ENCODE peak calls at places on chromosomes 11 and 22, in four cellular contexts. One of them, this sample, is unnamed.

GRCh38 chr11:45671246-45672171 is 6.1 kb upstream of the CHST1 start:
- DNase-seq in dorsolateral prefrontal cortex: peak; percentile 59
- DNase-seq in GM10248: no peak
- DNase-seq in Calu3: peak; percentile 75
- DNase-seq in this sample: no peak

GRCh38 chr22:29712119-29712518 is 7.7 kb upstream of the CABP7 start:
- DNase-seq in dorsolateral prefrontal cortex: no peak
- DNase-seq in GM10248: no peak
- DNase-seq in Calu3: no peak
- DNase-seq in this sample: no peak

GRCh38 chr11:28877366-28877765 is 769.2 kb downstream of the METTL15 start:
- DNase-seq in dorsolateral prefrontal cortex: no peak
- DNase-seq in GM10248: no peak
- DNase-seq in Calu3: no peak
- DNase-seq in this sample: no peak

GRCh38 chr11:64123102-64123434 is 42.8 kb downstream of the MACROD1 start:
- DNase-seq in dorsolateral prefrontal cortex: no peak
- DNase-seq in GM10248: no peak
- DNase-seq in Calu3: no peak
- DNase-seq in this sample: no peak

GRCh38 chr22:32986773-32987050 is 71.5 kb downstream of the SYN3 start:
- DNase-seq in dorsolateral prefrontal cortex: no peak
- DNase-seq in GM10248: no peak
- DNase-seq in Calu3: no peak
- DNase-seq in this sample: no peak

GRCh38 chr11:86058360-86058759 is 10.5 kb downstream of the PICALM start:
- DNase-seq in dorsolateral prefrontal cortex: no peak
- DNase-seq in GM10248: no peak
- DNase-seq in Calu3: no peak
- DNase-seq in this sample: no peak

GRCh38 chr22:47775191-47775590 is 1012.7 kb downstream of the TBC1D22A start:
- DNase-seq in dorsolateral prefrontal cortex: no peak
- DNase-seq in GM10248: no peak
- DNase-seq in Calu3: no peak
- DNase-seq in this sample: no peak

GRCh38 chr11:33507967-33508366 is 192.7 kb downstream of the C11orf91 start:
- DNase-seq in dorsolateral prefrontal cortex: no peak
- DNase-seq in GM10248: no peak
- DNase-seq in Calu3: peak; percentile 6
- DNase-seq in this sample: no peak

GRCh38 chr11:86067230-86068137 is 1.4 kb downstream of the PICALM start:
- DNase-seq in dorsolateral prefrontal cortex: no peak
- DNase-seq in GM10248: no peak
- DNase-seq in Calu3: no peak
- DNase-seq in this sample: no peak

GRCh38 chr11:95584180-95584579 is 205.4 kb downstream of the FAM76B start:
- DNase-seq in dorsolateral prefrontal cortex: no peak
- DNase-seq in GM10248: no peak
- DNase-seq in Calu3: no peak
- DNase-seq in this sample: no peak

GRCh38 chr11:12502950-12503579 is 125.7 kb downstream of the PARVA start:
- DNase-seq in dorsolateral prefrontal cortex: no peak
- DNase-seq in GM10248: no peak
- DNase-seq in Calu3: no peak
- DNase-seq in this sample: no peak

GRCh38 chr11:46534713-46535112 is 59.1 kb downstream of the AMBRA1 start:
- DNase-seq in dorsolateral prefrontal cortex: no peak
- DNase-seq in GM10248: no peak
- DNase-seq in Calu3: no peak
- DNase-seq in this sample: no peak

GRCh38 chr11:12235549-12235944 is 125.2 kb downstream of the MICAL2 start:
- DNase-seq in dorsolateral prefrontal cortex: no peak
- DNase-seq in GM10248: no peak
- DNase-seq in Calu3: no peak
- DNase-seq in this sample: no peak

GRCh38 chr22:38240734-38241252 is 32.0 kb downstream of the TMEM184B start:
- DNase-seq in dorsolateral prefrontal cortex: no peak
- DNase-seq in GM10248: no peak
- DNase-seq in Calu3: peak; percentile 74
- DNase-seq in this sample: no peak

GRCh38 chr22:50184004-50184461 is 1.7 kb upstream of the TRABD start:
- DNase-seq in dorsolateral prefrontal cortex: no peak
- DNase-seq in GM10248: no peak
- DNase-seq in Calu3: peak; percentile 68
- DNase-seq in this sample: no peak

GRCh38 chr11:115503083-115503885 is 931 bp downstream of the CADM1 start:
- DNase-seq in dorsolateral prefrontal cortex: peak; percentile 68
- DNase-seq in GM10248: peak; percentile 46
- DNase-seq in Calu3: peak; percentile 5
- DNase-seq in this sample: no peak

GRCh38 chr11:69253028-69253427 is 40.9 kb upstream of the MYEOV start:
- DNase-seq in dorsolateral prefrontal cortex: no peak
- DNase-seq in GM10248: no peak
- DNase-seq in Calu3: peak; percentile 29
- DNase-seq in this sample: no peak

GRCh38 chr22:46465793-46466192 is 71.6 kb downstream of the CELSR1 start:
- DNase-seq in dorsolateral prefrontal cortex: no peak
- DNase-seq in GM10248: no peak
- DNase-seq in Calu3: no peak
- DNase-seq in this sample: no peak

GRCh38 chr11:40252236-40252635 is 1207.2 kb downstream of the LRRC4C start:
- DNase-seq in dorsolateral prefrontal cortex: no peak
- DNase-seq in GM10248: no peak
- DNase-seq in Calu3: no peak
- DNase-seq in this sample: no peak

GRCh38 chr11:84289381-84289906 is 1003.3 kb upstream of the CCDC90B start:
- DNase-seq in dorsolateral prefrontal cortex: no peak
- DNase-seq in GM10248: peak; percentile 44
- DNase-seq in Calu3: no peak
- DNase-seq in this sample: no peak

GRCh38 chr11:16792426-16792825 is 54.0 kb downstream of the C11orf58 start:
- DNase-seq in dorsolateral prefrontal cortex: no peak
- DNase-seq in GM10248: no peak
- DNase-seq in Calu3: no peak
- DNase-seq in this sample: no peak

GRCh38 chr11:62544521-62545436 is 1.8 kb downstream of the AHNAK start:
- DNase-seq in dorsolateral prefrontal cortex: no peak
- DNase-seq in GM10248: peak; percentile 39
- DNase-seq in Calu3: peak; percentile 62
- DNase-seq in this sample: no peak

GRCh38 chr11:16815047-16815767 is 76.8 kb downstream of the C11orf58 start:
- DNase-seq in dorsolateral prefrontal cortex: peak; percentile 44
- DNase-seq in GM10248: no peak
- DNase-seq in Calu3: no peak
- DNase-seq in this sample: no peak

GRCh38 chr11:128195057-128195751 is 392.2 kb downstream of the ETS1 start:
- DNase-seq in dorsolateral prefrontal cortex: no peak
- DNase-seq in GM10248: no peak
- DNase-seq in Calu3: no peak
- DNase-seq in this sample: no peak

GRCh38 chr11:2995091-2995561 is 3.0 kb upstream of the NAP1L4 start:
- DNase-seq in dorsolateral prefrontal cortex: no peak
- DNase-seq in GM10248: no peak
- DNase-seq in Calu3: no peak
- DNase-seq in this sample: no peak

This sample was measured in Panc1.